ENCODE peak calls at places on chromosome 16, in four cellular contexts. One of them, this sample, is unnamed.

GRCh38 chr16:20952144-20952797 is 51.7 kb downstream of the LYRM1 start:
- DNase-seq in mesendoderm: peak; percentile 5
- DNase-seq in H9: no peak
- DNase-seq in H1: no peak
- DNase-seq in this sample: no peak

GRCh38 chr16:29009050-29009837 is 24.4 kb downstream of the LAT start:
- DNase-seq in H9: no peak
- DNase-seq in H1: no peak
- DNase-seq in mesendoderm: no peak
- DNase-seq in this sample: no peak

GRCh38 chr16:30927789-30928378 is 4.5 kb downstream of the FBXL19 start:
- DNase-seq in H1: peak; percentile 76
- DNase-seq in mesendoderm: peak; percentile 97
- DNase-seq in H9: peak; percentile 96
- DNase-seq in this sample: peak; percentile 25

GRCh38 chr16:55703003-55704001 is 47.5 kb downstream of the SLC6A2 start:
- DNase-seq in H9: no peak
- DNase-seq in mesendoderm: peak; percentile 62
- DNase-seq in H1: no peak
- DNase-seq in this sample: peak; percentile 68

GRCh38 chr16:88649195-88649923 is 1.5 kb downstream of the CYBA start:
- DNase-seq in H9: no peak
- DNase-seq in mesendoderm: no peak
- DNase-seq in H1: no peak
- DNase-seq in this sample: no peak

GRCh38 chr16:69691980-69692911 is 34.1 kb downstream of the NQO1 start:
- DNase-seq in H9: no peak
- DNase-seq in mesendoderm: no peak
- DNase-seq in H1: peak; percentile 16
- DNase-seq in this sample: peak; percentile 73

GRCh38 chr16:19935696-19936095 is 51.0 kb upstream of the GPRC5B start:
- DNase-seq in H1: no peak
- DNase-seq in mesendoderm: no peak
- DNase-seq in H9: no peak
- DNase-seq in this sample: no peak

GRCh38 chr16:67015317-67015731 is 13.6 kb upstream of the CBFB start:
- DNase-seq in H1: no peak
- DNase-seq in H9: no peak
- DNase-seq in mesendoderm: no peak
- DNase-seq in this sample: no peak

GRCh38 chr16:17302620-17303019 is 168.1 kb downstream of the XYLT1 start:
- DNase-seq in H1: no peak
- DNase-seq in H9: no peak
- DNase-seq in mesendoderm: no peak
- DNase-seq in this sample: no peak

GRCh38 chr16:49441366-49441780 is 67.8 kb downstream of the C16orf78 start:
- DNase-seq in H1: peak; percentile 68
- DNase-seq in H9: peak; percentile 87
- DNase-seq in mesendoderm: peak; percentile 91
- DNase-seq in this sample: no peak

GRCh38 chr16:14505846-14506245 is 124.2 kb downstream of the PARN start:
- DNase-seq in H1: no peak
- DNase-seq in mesendoderm: no peak
- DNase-seq in H9: no peak
- DNase-seq in this sample: peak; percentile 79

GRCh38 chr16:4391635-4392381 is 20.2 kb downstream of the VASN start:
- DNase-seq in mesendoderm: peak; percentile 77
- DNase-seq in H1: peak; percentile 88
- DNase-seq in H9: peak; percentile 82
- DNase-seq in this sample: no peak

GRCh38 chr16:11310997-11311561 is 29.9 kb upstream of the PRM1 start:
- DNase-seq in H9: no peak
- DNase-seq in mesendoderm: no peak
- DNase-seq in H1: no peak
- DNase-seq in this sample: no peak

GRCh38 chr16:89020068-89020924 is 43.3 kb upstream of the CBFA2T3 start:
- DNase-seq in mesendoderm: no peak
- DNase-seq in H1: no peak
- DNase-seq in H9: no peak
- DNase-seq in this sample: no peak

GRCh38 chr16:27436921-27437650 is 35.1 kb downstream of the IL21R start:
- DNase-seq in mesendoderm: no peak
- DNase-seq in H9: peak; percentile 18
- DNase-seq in H1: peak; percentile 24
- DNase-seq in this sample: no peak

GRCh38 chr16:76199681-76200210 is 77.5 kb upstream of the CNTNAP4 start:
- DNase-seq in mesendoderm: no peak
- DNase-seq in H1: no peak
- DNase-seq in H9: no peak
- DNase-seq in this sample: no peak

GRCh38 chr16:3722508-3722907 is 5.2 kb upstream of the TRAP1 start:
- DNase-seq in mesendoderm: no peak
- DNase-seq in H9: no peak
- DNase-seq in H1: no peak
- DNase-seq in this sample: no peak

GRCh38 chr16:82967424-82967823 is 340.7 kb downstream of the CDH13 start:
- DNase-seq in H9: no peak
- DNase-seq in mesendoderm: no peak
- DNase-seq in H1: no peak
- DNase-seq in this sample: no peak

GRCh38 chr16:17312100-17312732 is 158.5 kb downstream of the XYLT1 start:
- DNase-seq in H9: no peak
- DNase-seq in mesendoderm: no peak
- DNase-seq in H1: no peak
- DNase-seq in this sample: no peak

GRCh38 chr16:47132310-47132709 is 11.4 kb downstream of the NETO2 start:
- DNase-seq in mesendoderm: no peak
- DNase-seq in H9: no peak
- DNase-seq in H1: no peak
- DNase-seq in this sample: peak; percentile 5

GRCh38 chr16:24516900-24517669 is 22.3 kb upstream of the RBBP6 start:
- DNase-seq in H1: peak; percentile 89
- DNase-seq in mesendoderm: peak; percentile 87
- DNase-seq in H9: peak; percentile 84
- DNase-seq in this sample: peak; percentile 85

GRCh38 chr16:71504901-71505300 is 15.8 kb upstream of the ZNF19 start:
- DNase-seq in mesendoderm: no peak
- DNase-seq in H1: no peak
- DNase-seq in H9: no peak
- DNase-seq in this sample: no peak

GRCh38 chr16:53509906-53510703 is 7.1 kb upstream of the AKTIP start:
- DNase-seq in H9: peak; percentile 69
- DNase-seq in H1: peak; percentile 63
- DNase-seq in mesendoderm: peak; percentile 88
- DNase-seq in this sample: peak; percentile 62

GRCh38 chr16:4077083-4077714 is 39.0 kb downstream of the ADCY9 start:
- DNase-seq in mesendoderm: no peak
- DNase-seq in H9: no peak
- DNase-seq in H1: no peak
- DNase-seq in this sample: no peak

GRCh38 chr16:8675183-8676159 is 1.1 kb downstream of the ABAT start:
- DNase-seq in H9: no peak
- DNase-seq in mesendoderm: no peak
- DNase-seq in H1: no peak
- DNase-seq in this sample: no peak

GRCh38 chr16:57600048-57600835 is 28.2 kb upstream of the ADGRG1 start:
- DNase-seq in mesendoderm: peak; percentile 80
- DNase-seq in H1: peak; percentile 87
- DNase-seq in H9: peak; percentile 91
- DNase-seq in this sample: peak; percentile 32

GRCh38 chr16:10090816-10091215 is 91.4 kb downstream of the GRIN2A start:
- DNase-seq in H9: no peak
- DNase-seq in H1: no peak
- DNase-seq in mesendoderm: no peak
- DNase-seq in this sample: no peak

GRCh38 chr16:68563631-68564366 is 24.7 kb downstream of the ZFP90 start:
- DNase-seq in H9: no peak
- DNase-seq in mesendoderm: peak; percentile 32
- DNase-seq in H1: no peak
- DNase-seq in this sample: no peak

GRCh38 chr16:30951785-30952184 is 2.9 kb downstream of the ORAI3 start:
- DNase-seq in mesendoderm: no peak
- DNase-seq in H1: no peak
- DNase-seq in H9: no peak
- DNase-seq in this sample: peak; percentile 70

GRCh38 chr16:49628148-49628547 is 227.8 kb downstream of the ZNF423 start:
- DNase-seq in H1: no peak
- DNase-seq in mesendoderm: no peak
- DNase-seq in H9: no peak
- DNase-seq in this sample: no peak

GRCh38 chr16:89759742-89760366 is 38.5 kb downstream of the ZNF276 start:
- DNase-seq in H9: no peak
- DNase-seq in H1: no peak
- DNase-seq in mesendoderm: peak; percentile 37
- DNase-seq in this sample: no peak

GRCh38 chr16:15899538-15900100 is 11.2 kb upstream of the CEP20 start:
- DNase-seq in H1: no peak
- DNase-seq in mesendoderm: peak; percentile 85
- DNase-seq in H9: peak; percentile 58
- DNase-seq in this sample: peak; percentile 89

GRCh38 chr16:57759541-57760356 is 24.2 kb downstream of the KATNB1 start:
- DNase-seq in mesendoderm: peak; percentile 75
- DNase-seq in H1: peak; percentile 49
- DNase-seq in H9: no peak
- DNase-seq in this sample: no peak

GRCh38 chr16:85227924-85228462 is 115.7 kb upstream of the CIBAR2 start:
- DNase-seq in H9: no peak
- DNase-seq in H1: no peak
- DNase-seq in mesendoderm: peak; percentile 83
- DNase-seq in this sample: peak; percentile 76

GRCh38 chr16:54237-54581 is 581 bp downstream of the SNRNP25 start:
- DNase-seq in mesendoderm: no peak
- DNase-seq in H9: no peak
- DNase-seq in H1: no peak
- DNase-seq in this sample: no peak
- H3K56ac ChIP-seq in mesendoderm: peak overlapping the region; percentile 97
- H3K56ac ChIP-seq in H9: no peak overlapping the region
- H3K56ac ChIP-seq in H1: no peak overlapping the region
- H3K56ac ChIP-seq in this sample: no peak overlapping the region

DNA sequence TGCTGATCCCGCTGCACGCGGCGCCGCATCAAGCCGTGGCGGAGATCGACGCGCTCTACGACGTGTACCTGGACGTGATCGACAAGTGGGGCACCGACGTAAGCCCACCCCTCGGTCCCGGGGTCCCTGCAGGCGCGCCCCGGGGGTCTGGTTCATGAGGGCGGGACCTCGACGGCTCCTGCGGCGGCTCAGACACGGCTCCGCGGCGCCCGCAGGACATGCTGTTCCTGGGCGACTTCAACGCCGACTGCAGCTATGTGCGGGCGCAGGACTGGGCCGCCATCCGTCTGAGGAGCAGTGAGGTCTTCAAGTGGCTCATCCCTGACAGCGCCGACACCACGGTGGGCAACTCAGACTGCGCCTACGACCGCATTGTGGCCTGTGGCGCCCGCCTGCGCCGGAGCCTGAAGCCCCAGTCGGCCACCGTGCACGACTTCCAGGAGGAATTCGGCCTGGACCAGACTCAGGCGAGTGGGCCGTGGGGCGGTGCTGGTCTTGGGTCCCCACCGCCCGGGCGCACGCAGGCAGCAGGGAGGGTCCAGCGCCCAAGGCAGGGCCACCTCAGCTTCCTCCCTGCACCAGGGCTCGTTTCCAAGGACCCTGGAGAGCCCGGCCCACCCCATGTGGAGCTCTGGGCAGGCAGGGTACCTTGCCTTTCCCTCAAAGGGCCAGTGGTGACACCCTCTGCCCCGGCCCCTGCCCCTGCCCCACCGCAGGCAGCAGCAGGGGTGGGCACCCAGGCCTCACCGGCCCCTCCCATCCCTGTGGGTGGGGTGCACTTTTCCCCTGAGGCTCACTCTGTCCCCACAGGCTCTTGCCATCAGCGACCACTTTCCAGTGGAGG is 1.5 kb downstream of the DNASE1L2 start:
- DNase-seq in mesendoderm: peak; percentile 32
- DNase-seq in H9: peak; percentile 68
- DNase-seq in H1: peak; percentile 68
- DNase-seq in this sample: no peak
- H3K23ac ChIP-seq in mesendoderm: no peak overlapping the region
- H3K23ac ChIP-seq in H9: no peak overlapping the region
- H3K23ac ChIP-seq in H1: no peak overlapping the region
- H3K23ac ChIP-seq in this sample: no peak overlapping the region

GRCh38 chr16:63442246-63442645 is 1406.0 kb upstream of the CDH8 start:
- DNase-seq in H1: no peak
- DNase-seq in H9: no peak
- DNase-seq in mesendoderm: no peak
- DNase-seq in this sample: no peak

GRCh38 chr16:63447121-63447520 is 1410.9 kb upstream of the CDH8 start:
- DNase-seq in mesendoderm: peak; percentile 31
- DNase-seq in H1: no peak
- DNase-seq in H9: no peak
- DNase-seq in this sample: no peak
- H3K56ac ChIP-seq in mesendoderm: no peak overlapping the region
- H3K56ac ChIP-seq in H1: no peak overlapping the region
- H3K56ac ChIP-seq in H9: no peak overlapping the region
- H3K56ac ChIP-seq in this sample: no peak overlapping the region

DNA sequence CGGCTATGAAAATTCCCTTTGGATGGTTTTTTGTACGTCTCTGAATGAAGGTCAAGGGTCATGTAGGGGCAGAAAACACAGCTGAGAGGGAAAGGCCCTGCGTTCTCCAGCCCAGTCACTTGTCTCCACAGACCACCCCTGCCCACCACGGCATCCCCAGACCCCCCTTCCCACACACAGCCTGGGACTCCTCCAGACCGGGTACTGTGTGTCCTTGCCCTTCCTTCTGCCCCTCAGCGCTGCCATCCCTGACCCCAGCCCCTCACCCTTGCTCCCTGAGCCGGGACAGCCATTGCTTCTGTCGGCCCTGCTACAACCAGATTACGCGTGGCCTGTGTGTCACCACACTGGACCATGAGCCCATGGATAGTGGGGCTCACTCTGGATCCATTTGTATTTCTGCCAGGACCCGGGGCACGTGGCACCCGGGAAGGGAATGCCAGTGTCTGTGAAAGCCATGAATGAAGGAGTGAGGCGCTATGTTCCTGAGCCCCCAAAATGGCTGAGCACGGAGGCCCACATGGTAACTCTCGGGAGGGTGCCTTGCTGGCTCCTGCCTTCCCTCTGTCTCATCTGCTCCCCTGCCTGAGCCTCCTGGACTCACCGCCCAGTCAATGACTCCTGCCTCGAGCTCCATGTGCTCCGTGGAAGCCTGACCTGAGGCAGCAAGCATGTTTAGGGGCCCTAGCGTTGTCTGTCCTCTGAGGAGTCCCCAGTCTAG is 139.1 kb upstream of the FOXF1 start:
- DNase-seq in H9: no peak
- DNase-seq in H1: no peak
- DNase-seq in mesendoderm: no peak
- DNase-seq in this sample: no peak
- H3K23ac ChIP-seq in H9: no peak overlapping the region
- H3K23ac ChIP-seq in H1: no peak overlapping the region
- H3K23ac ChIP-seq in mesendoderm: no peak overlapping the region
- H3K23ac ChIP-seq in this sample: no peak overlapping the region

DNA sequence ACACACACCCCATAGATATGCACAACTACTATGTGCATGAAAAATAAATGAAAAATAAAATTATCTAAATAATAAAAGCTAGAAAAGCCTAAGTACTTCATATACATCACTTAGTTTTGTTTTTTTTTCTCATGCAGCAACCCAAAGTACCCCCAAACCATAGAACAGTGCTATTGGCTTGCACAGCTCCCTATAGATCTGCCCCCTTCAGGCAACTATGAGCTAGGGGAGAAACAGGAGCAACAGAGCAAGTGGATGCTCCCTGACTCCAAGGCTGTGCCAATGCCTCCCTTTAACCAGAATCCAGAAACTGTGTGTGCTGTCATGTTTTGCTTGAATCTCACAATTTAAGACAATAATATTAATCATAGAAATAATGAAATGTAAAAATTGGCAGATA is 605.5 kb downstream of the TOX3 start:
- DNase-seq in H9: no peak
- DNase-seq in mesendoderm: no peak
- DNase-seq in H1: no peak
- DNase-seq in this sample: no peak
- H3K56ac ChIP-seq in H9: no peak overlapping the region
- H3K56ac ChIP-seq in mesendoderm: no peak overlapping the region
- H3K56ac ChIP-seq in H1: no peak overlapping the region
- H3K56ac ChIP-seq in this sample: no peak overlapping the region

This sample was measured in IMR-90.